ENCODE peak calls at places on chromosomes 6 and 20, in ten cellular contexts. M, C, P, X, K, H, J, S, W and T are unnamed samples. For H3K36me3, the result is how much of the 10 kb centered on the place peaks cover.

GRCh38 chr6:105015482-105015881 is 58.6 kb downstream of the LIN28B start:
- DNase-seq in X (no peak), W (no peak), P (no peak), J (no peak), K (peak), S (no peak), M (no peak), H (no peak), C (no peak), T (no peak)

GRCh38 chr6:17725083-17725482 is 18.4 kb upstream of the NUP153 start:
- DNase-seq in M (no peak), K (peak), H (no peak), W (peak), X (peak), C (no peak), S (no peak), P (no peak), J (no peak), T (no peak)

GRCh38 chr6:33599413-33599911 is 19.4 kb upstream of the BAK1 start:
- DNase-seq in P (no peak), W (no peak), J (peak), X (no peak), K (no peak), H (no peak), M (no peak), S (no peak), C (no peak), T (no peak)

GRCh38 chr6:159977242-159978214 is 8.6 kb downstream of the IGF2R start:
- DNase-seq in W (peak), C (no peak), K (peak), X (no peak), S (no peak), H (no peak), P (no peak), J (no peak), M (no peak), T (no peak)

GRCh38 chr6:160457843-160458242 is 109.7 kb downstream of the SLC22A3 start:
- DNase-seq in W (no peak), J (no peak), K (no peak), C (no peak), H (no peak), M (no peak), S (no peak), P (no peak), X (no peak), T (no peak)

GRCh38 chr20:1840865-1841553 is 54.2 kb upstream of the SIRPA start:
- DNase-seq in P (no peak), H (no peak), C (no peak), J (no peak), X (no peak), K (no peak), S (no peak), M (no peak), W (no peak), T (no peak)

GRCh38 chr6:131107166-131107565 is 28.1 kb upstream of the AKAP7 start:
- DNase-seq in C (no peak), S (no peak), P (no peak), K (peak), J (no peak), M (no peak), W (no peak), H (no peak), X (peak), T (no peak)

GRCh38 chr6:150620244-150620643 is 20.6 kb downstream of the PLEKHG1 start:
- DNase-seq in X (no peak), J (no peak), C (no peak), P (no peak), S (no peak), H (no peak), M (no peak), K (no peak), W (no peak), T (no peak)

GRCh38 chr6:146472918-146473317 is 70.7 kb upstream of the RAB32 start:
- DNase-seq in M (no peak), C (no peak), S (no peak), W (no peak), J (no peak), X (no peak), H (no peak), P (no peak), K (no peak), T (no peak)

GRCh38 chr6:2768696-2769095 is 3.5 kb downstream of the WRNIP1 start:
- DNase-seq in J (no peak), W (no peak), H (no peak), X (peak), K (no peak), M (no peak), C (no peak), S (no peak), P (no peak), T (no peak)

GRCh38 chr20:28562510-28562898 is 2695.0 kb upstream of the DEFB115 start:
- DNase-seq in W (no peak), J (no peak), M (no peak), P (no peak), S (no peak), H (no peak), K (peak), C (no peak), X (no peak), T (no peak)

GRCh38 chr6:47653706-47654105 is 44.7 kb upstream of the ADGRF4 start:
- DNase-seq in S (no peak), J (no peak), M (no peak), P (no peak), H (no peak), W (no peak), C (no peak), K (no peak), X (no peak), T (no peak)

GRCh38 chr6:47648031-47648430 is 50.3 kb upstream of the ADGRF4 start:
- DNase-seq in J (no peak), C (no peak), S (no peak), H (no peak), M (no peak), K (no peak), W (no peak), X (no peak), P (no peak), T (no peak)

GRCh38 chr6:47654255-47654654 is 44.1 kb upstream of the ADGRF4 start:
- DNase-seq in X (no peak), P (no peak), M (no peak), W (no peak), H (no peak), C (no peak), S (no peak), J (no peak), K (no peak), T (no peak)

GRCh38 chr6:47650553-47651432 is 47.6 kb upstream of the ADGRF4 start:
- DNase-seq in P (no peak), W (no peak), J (no peak), X (no peak), S (no peak), H (no peak), C (no peak), K (no peak), M (no peak), T (no peak)

DNA sequence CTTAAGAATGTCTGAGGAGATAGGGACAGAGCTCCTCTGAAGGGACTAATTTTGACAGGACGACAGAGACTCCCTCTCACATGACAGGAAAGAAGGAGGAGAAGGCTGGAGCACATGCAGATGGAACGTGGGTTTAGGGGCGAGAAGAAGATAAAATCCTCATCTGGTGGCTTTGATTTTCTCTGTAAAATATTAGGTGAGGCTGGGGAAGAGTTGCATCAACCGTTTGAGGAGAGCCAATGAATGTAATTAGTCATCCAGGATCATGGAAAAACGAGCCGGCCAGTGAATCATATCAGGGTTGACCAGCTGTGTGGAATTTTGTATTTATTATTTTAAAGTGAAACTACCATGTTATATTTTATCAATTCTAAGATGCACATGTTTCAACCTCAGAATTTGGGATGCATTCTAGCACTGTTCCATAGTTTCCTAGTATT is 46.9 kb upstream of the ADGRF4 start:
- DNase-seq in X (peak), K (peak), S (no peak), M (no peak), P (no peak), W (no peak), J (no peak), H (no peak), C (no peak), T (no peak)
- H3K36me3 ChIP-seq in X (under half), K (under half), S (under half), M (under half), P (under half), W (under half), J (under half), H (under half), C (under half), T (under half)

DNA sequence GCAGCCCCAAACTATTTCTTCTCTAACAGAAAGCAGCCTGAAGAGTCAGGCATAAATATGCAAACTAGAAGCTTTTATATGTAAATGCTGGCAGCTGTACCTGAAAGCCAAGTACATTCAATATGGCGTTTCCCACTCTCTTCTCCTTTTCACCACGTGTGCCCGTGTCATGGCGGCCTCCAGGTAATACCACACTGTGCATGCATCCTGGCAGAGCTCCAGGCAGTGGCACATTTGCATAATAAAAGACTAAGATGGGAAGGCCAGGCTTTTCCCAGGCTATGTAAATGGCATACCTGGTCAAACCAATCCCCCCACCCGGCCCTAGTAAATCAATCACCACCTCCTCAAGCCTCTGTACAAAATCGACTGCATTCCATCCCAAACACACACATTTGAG is 120.6 kb downstream of the MMUT start:
- DNase-seq in X (no peak), S (no peak), W (no peak), C (no peak), P (no peak), J (no peak), M (no peak), H (no peak), K (no peak), T (no peak)
- H3K4me3 ChIP-seq in X (no peak), S (no peak), W (no peak), C (no peak), P (no peak), J (no peak), M (no peak), H (no peak), K (no peak), T (no peak)

DNA sequence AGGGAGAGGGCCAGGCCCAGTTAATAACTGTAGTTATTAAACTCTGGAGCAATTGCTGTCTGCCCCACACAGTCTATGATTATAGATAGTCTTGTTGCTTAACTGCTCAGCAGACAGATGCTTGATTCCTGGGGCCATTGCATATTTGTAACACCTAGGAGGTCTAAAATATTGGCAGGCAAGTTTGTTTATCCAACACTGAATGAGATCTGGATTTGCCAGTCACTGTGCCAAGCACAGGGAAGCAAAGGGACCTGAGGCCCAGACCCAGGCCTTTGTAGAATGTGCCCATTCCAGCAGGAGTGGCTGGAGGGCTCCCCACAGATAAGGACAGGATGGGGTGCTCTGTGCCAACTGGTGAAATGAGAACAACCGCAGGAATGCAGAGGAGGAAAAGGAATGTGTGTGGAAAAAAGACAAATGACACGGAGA is 17.6 kb upstream of the ENTPD6 start:
- DNase-seq in J (no peak), X (no peak), K (peak), M (peak), W (no peak), H (no peak), C (no peak), S (no peak), P (no peak), T (no peak)
- H3K27ac ChIP-seq in J (peak), X (no peak), K (no peak), M (peak), W (no peak), H (no peak), C (no peak), S (no peak), P (no peak), T (no peak)

GRCh38 chr6:42690151-42690702 is 32.2 kb downstream of the PRPH2 start:
- DNase-seq in K (no peak), W (no peak), P (no peak), X (no peak), J (no peak), C (no peak), M (no peak), H (no peak), S (no peak), T (no peak)
- H3K36me3 ChIP-seq in K (half or more), W (half or more), P (under half), X (under half), J (under half), C (under half), M (half or more), H (under half), S (half or more), T (under half)

GRCh38 chr6:85461806-85462185 is 11.9 kb downstream of the NT5E start:
- DNase-seq in J (no peak), P (no peak), H (no peak), M (no peak), W (no peak), K (no peak), C (no peak), X (peak), S (no peak), T (no peak)

GRCh38 chr6:85462673-85463072 is 12.8 kb downstream of the NT5E start:
- DNase-seq in W (no peak), X (peak), S (no peak), H (no peak), C (no peak), K (no peak), M (no peak), J (no peak), P (no peak), T (no peak)

GRCh38 chr6:85460154-85460950 is 10.5 kb downstream of the NT5E start:
- DNase-seq in J (no peak), W (no peak), P (no peak), X (peak), S (no peak), K (peak), H (no peak), C (no peak), M (no peak), T (no peak)

GRCh38 chr6:85459224-85459901 is 9.5 kb downstream of the NT5E start:
- DNase-seq in S (no peak), K (peak), H (peak), P (no peak), C (no peak), X (peak), M (no peak), J (no peak), W (no peak), T (no peak)

GRCh38 chr6:85460951-85461805 is 11.3 kb downstream of the NT5E start:
- DNase-seq in X (peak), P (peak), H (no peak), M (no peak), J (no peak), K (peak), W (no peak), C (no peak), S (no peak), T (peak)
- H3K4me3 ChIP-seq in X (no peak), P (no peak), H (no peak), M (no peak), J (no peak), K (no peak), W (no peak), C (no peak), S (no peak), T (peak)

DNA sequence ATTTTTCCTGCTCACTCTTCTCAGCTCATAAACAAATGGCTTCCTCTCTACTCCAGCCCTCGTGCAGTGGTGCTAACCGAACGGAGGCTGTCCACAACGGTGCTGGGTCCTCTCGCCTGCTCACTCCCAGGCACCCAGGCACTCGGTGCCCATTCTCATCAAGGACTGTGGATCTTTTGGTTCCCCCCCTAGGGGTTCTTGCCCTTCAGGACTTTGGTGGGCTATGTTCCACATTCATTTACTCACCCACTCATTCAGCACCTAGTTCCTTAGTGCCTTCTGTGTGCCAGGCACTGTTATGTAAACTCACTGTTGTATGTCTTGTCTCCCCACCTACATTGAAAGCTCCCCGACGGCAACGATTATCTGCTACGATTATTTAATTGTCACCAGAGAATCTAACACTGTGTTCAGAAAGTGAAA is 113.8 kb downstream of the FYN start:
- DNase-seq in P (no peak), H (no peak), K (no peak), S (no peak), C (no peak), M (no peak), X (no peak), W (no peak), J (no peak), T (peak)
- H3K27ac ChIP-seq in P (peak), H (no peak), K (no peak), S (peak), C (no peak), M (peak), X (no peak), W (peak), J (peak), T (peak)

GRCh38 chr6:40916816-40917215 is 122.2 kb downstream of the UNC5CL start:
- DNase-seq in P (no peak), K (no peak), W (no peak), C (no peak), S (no peak), H (no peak), M (no peak), J (no peak), X (no peak), T (no peak)
- H3K36me3 ChIP-seq in P (under half), K (under half), W (under half), C (under half), S (under half), H (under half), M (under half), J (under half), X (under half), T (under half)

DNA sequence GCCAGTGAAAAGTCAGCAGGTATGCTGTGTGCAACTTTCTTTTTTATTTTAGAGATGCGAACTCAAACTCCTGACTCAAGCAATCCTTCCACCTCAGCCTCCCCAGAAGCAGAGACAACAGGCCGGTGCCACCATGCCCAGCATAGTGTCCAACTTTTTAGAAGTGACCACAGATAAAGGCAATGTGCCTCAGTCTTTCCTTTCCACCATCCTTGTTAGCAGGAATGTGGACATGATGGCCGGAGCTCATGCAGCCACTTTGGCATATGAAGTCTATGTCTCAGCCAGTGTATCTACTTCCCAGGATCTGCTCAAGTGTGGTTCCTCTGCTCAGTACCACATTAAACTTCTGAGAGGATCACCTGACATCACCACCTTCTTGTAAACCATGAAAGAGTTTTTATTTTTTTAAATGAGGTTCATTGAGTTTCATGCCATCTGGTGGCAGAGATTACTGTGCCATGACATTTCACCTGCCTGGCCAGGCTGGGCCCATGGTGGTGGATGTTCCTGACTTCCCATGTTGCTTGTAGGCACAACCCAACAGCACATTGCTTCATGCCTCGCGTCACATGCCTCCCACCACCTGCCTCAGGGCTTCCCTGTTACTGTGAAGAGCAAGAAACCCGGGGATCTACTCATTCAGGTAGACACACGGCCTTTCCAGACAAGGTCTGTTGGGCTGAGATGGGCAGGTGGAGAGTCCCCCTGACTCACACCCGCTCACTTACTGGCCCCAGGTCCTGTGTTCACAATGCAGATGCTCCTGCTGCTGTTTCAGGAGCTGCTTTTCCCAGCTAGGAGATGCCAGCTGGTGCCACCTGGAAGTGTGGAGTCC is 216.5 kb downstream of the LY86 start:
- DNase-seq in X (no peak), M (no peak), S (no peak), W (no peak), H (no peak), C (no peak), P (no peak), J (no peak), K (no peak), T (no peak)
- H3K4me3 ChIP-seq in X (no peak), M (no peak), S (no peak), W (no peak), H (no peak), C (no peak), P (no peak), J (no peak), K (no peak), T (no peak)